ENCODE peak calls at places on chromosomes 7 and 10, in nine cellular contexts. I, W, V, Z, Y, H, U, C and P are unnamed samples.

GRCh38 chr10:44513592-44513991 is 128.7 kb upstream of the CXCL12 start:
- DNase-seq in I (no peak), W (no peak), V (no peak), Z (no peak), Y (peak), H (no peak), U (peak), C (no peak), P (no peak)

GRCh38 chr7:50140688-50141087 is 47.6 kb upstream of the ZPBP start:
- DNase-seq in I (no peak), W (no peak), V (no peak), Z (no peak), Y (no peak), H (no peak), U (no peak), C (no peak), P (no peak)

GRCh38 chr7:89023146-89023545 is 227.6 kb upstream of the TEX47 start:
- DNase-seq in I (no peak), W (no peak), V (peak), Z (no peak), Y (no peak), H (no peak), U (no peak), C (no peak), P (no peak)

GRCh38 chr7:79502151-79502550 is 48.7 kb upstream of the MAGI2 start:
- DNase-seq in I (no peak), W (no peak), V (no peak), Z (no peak), Y (no peak), H (no peak), U (no peak), C (no peak), P (no peak)

GRCh38 chr10:71735709-71736569 is 16.4 kb upstream of the C10orf105 start:
- DNase-seq in I (no peak), W (no peak), V (no peak), Z (no peak), Y (no peak), H (peak), U (no peak), C (peak), P (peak)

GRCh38 chr7:122310119-122311021 is 5.8 kb upstream of the FEZF1 start:
- DNase-seq in I (no peak), W (no peak), V (no peak), Z (peak), Y (peak), H (no peak), U (no peak), C (peak), P (no peak)

GRCh38 chr10:4663162-4663992 is 162.6 kb upstream of the AKR1E2 start:
- DNase-seq in I (peak), W (peak), V (peak), Z (peak), Y (peak), H (no peak), U (peak), C (peak), P (no peak)

GRCh38 chr10:52597189-52597863 is 175.3 kb downstream of the MBL2 start:
- DNase-seq in I (no peak), W (peak), V (no peak), Z (no peak), Y (peak), H (no peak), U (no peak), C (no peak), P (no peak)

GRCh38 chr7:30226593-30227268 is 57.7 kb upstream of the ZNRF2 start:
- DNase-seq in I (no peak), W (peak), V (no peak), Z (no peak), Y (no peak), H (no peak), U (no peak), C (no peak), P (no peak)

GRCh38 chr7:149874644-149875028 is 867 bp downstream of the ATP6V0E2 start:
- DNase-seq in I (no peak), W (no peak), V (no peak), Z (peak), Y (no peak), H (peak), U (no peak), C (no peak), P (no peak)
- H3K4me3 ChIP-seq in I (peak), W (peak), V (no peak), Z (no peak), Y (peak), H (peak), U (no peak), C (peak), P (peak)

DNA sequence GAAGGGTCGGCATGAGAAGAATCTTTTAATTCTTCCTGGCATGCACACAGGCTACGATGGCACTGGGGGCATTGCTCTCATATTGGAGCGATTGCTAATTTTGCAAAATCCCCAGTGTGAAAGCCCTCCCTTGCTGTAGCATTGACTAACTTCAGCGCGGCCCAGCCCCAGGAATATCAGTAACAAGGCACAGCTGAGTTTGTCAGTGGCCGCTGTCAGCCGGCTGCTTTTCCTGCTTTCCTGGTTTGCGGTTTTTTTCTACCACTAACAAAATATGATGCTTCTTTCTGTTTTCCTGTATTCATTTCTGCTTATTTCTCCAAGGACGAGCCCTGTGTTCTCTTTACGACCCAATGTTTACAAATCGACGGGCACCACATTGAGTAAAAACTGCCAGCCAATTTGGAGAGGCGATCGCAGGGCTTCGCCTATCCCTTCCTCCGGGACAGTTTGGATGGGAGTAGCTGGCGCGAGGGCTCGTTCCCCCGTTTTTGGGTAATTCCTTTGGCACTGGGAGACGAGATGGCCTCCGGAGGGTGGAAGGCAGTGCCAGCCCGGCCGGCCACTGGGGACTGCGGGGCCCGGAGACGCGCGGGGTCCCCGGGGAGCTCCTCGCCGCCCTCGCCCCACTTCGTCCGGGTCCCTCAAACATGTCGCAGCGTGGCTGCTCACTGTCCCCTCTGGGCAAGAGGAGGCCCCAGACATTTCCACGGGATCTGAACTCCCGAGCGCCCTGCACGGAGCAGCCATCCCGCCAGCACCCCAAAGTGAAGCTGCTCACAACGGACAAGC is 949 bp downstream of the ADARB2 start:
- DNase-seq in I (no peak), W (no peak), V (no peak), Z (no peak), Y (no peak), H (no peak), U (no peak), C (no peak), P (no peak)
- H3K4me3 ChIP-seq in I (peak), W (no peak), V (no peak), Z (no peak), Y (no peak), H (no peak), U (no peak), C (peak), P (no peak)

DNA sequence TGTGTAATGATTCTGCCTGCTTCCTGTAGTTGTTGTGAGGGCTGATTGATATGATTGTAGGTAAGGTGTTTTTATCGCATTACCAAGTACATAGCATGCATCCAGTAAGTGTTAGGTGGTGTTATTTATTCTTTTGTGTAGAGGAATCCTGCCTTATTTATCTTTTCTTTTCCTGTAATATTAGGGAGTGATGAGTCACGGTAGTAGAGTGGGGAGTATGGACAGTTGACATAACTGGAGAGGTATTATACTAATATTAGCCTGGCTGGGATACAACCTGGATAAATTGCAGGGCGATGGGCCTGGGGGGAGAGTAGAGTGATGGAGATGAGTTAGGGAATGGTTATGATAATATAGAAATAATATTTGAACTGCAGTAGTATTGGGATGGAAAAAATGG is 9.8 kb downstream of the SDK1 start:
- DNase-seq in I (no peak), W (no peak), V (no peak), Z (no peak), Y (no peak), H (no peak), U (no peak), C (no peak), P (no peak)
- H3K4me3 ChIP-seq in I (no peak), W (no peak), V (no peak), Z (no peak), Y (no peak), H (no peak), U (no peak), C (no peak), P (no peak)

DNA sequence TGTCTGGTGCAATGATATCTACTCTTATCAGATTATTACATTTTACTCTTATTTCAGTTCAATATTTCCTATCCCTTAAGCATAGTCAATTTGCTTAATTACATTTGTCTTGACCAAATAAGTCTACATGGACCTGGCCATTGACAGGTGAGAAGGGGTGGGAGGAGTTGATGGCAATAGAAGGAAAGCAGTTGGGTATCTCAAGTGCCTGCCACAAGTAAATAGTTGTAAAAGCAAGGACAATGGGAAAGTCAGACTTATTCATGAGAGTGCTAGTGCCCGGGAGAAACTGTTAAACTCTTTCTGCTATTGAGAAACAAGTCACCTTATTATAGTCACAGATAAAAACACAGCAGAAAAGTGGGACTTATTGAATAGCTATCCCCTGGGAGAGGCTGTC is 32.4 kb upstream of the HGF start:
- DNase-seq in I (no peak), W (no peak), V (no peak), Z (no peak), Y (no peak), H (no peak), U (no peak), C (no peak), P (no peak)
- H3K4me3 ChIP-seq in I (no peak), W (no peak), V (no peak), Z (no peak), Y (no peak), H (no peak), U (no peak), C (no peak), P (no peak)

DNA sequence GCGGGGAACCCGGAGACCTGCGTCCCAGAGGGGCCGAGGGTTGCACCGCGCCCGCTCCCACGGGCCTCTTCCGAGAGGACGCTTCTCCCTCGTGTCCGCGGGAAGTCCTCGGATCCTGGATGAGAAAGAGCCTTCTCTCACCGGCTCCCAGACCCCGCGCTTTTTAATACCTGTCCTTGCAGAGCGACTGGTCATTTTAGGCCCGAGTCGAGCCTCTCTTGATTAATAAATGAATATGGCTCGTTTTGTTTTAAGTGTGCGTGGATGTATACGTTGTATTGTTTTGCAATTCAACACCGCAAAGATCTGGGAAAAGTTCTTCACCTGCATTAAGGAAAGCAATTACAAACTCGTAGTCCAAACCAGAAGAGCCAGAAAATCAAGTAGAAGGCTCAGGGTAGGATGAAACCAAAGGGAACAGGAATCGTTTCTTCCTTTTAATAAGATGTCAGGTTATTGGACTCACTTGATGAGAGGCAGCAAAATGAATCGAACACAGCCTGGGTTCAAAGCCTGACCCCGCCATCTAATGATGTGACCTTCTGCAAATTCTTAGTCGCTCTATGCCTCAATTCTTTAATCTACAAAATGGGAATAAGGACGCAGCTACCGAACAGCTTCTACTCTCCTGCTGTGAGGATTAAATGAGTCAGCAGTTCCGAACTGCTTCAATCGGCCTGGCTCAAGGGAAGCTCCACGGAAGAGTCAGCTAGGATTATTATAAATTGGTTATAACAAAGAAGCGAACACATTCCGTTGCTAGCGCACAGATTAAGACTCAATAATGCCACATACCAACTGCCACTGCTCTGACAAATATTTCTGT is 277.8 kb upstream of the NEBL start:
- DNase-seq in I (no peak), W (no peak), V (no peak), Z (no peak), Y (no peak), H (no peak), U (no peak), C (no peak), P (no peak)
- H3K4me3 ChIP-seq in I (peak), W (peak), V (no peak), Z (peak), Y (peak), H (peak), U (no peak), C (no peak), P (no peak)

GRCh38 chr10:128487517-128487916 is 361.3 kb upstream of the MKI67 start:
- DNase-seq in I (no peak), W (no peak), V (no peak), Z (no peak), Y (no peak), H (no peak), U (no peak), C (no peak), P (no peak)
- H3K4me3 ChIP-seq in I (no peak), W (no peak), V (no peak), Z (no peak), Y (no peak), H (no peak), U (no peak), C (no peak), P (no peak)

DNA sequence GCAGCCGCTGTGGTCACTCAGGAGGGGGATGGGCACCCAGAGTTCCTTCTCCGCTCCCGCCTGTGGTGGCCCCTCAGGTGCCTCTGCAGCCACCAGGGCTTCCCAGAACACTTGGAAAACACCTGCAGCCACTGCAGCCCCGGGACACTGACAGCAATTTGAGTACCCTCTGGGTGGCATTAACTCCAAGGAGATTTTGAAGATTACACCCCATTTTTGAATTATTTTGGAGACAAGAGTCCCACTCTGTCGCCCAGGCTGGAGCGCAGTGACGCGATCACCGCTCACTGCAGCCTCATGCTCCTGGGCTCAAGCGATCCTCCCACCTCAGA is 32.2 kb downstream of the IL15RA start:
- DNase-seq in I (no peak), W (no peak), V (peak), Z (no peak), Y (no peak), H (no peak), U (no peak), C (no peak), P (no peak)
- H3K4me3 ChIP-seq in I (no peak), W (no peak), V (peak), Z (no peak), Y (peak), H (peak), U (no peak), C (no peak), P (no peak)

GRCh38 chr10:60006046-60006445 is 99.7 kb upstream of the CCDC6 start:
- DNase-seq in I (no peak), W (no peak), V (no peak), Z (no peak), Y (no peak), H (no peak), U (no peak), C (peak), P (no peak)
- H3K4me3 ChIP-seq in I (no peak), W (no peak), V (no peak), Z (no peak), Y (no peak), H (no peak), U (no peak), C (no peak), P (no peak)

GRCh38 chr10:11330383-11331020 is 280.9 kb downstream of the USP6NL start:
- DNase-seq in I (no peak), W (no peak), V (peak), Z (no peak), Y (peak), H (no peak), U (no peak), C (no peak), P (no peak)
- H3K4me3 ChIP-seq in I (no peak), W (no peak), V (no peak), Z (no peak), Y (no peak), H (no peak), U (no peak), C (no peak), P (no peak)

DNA sequence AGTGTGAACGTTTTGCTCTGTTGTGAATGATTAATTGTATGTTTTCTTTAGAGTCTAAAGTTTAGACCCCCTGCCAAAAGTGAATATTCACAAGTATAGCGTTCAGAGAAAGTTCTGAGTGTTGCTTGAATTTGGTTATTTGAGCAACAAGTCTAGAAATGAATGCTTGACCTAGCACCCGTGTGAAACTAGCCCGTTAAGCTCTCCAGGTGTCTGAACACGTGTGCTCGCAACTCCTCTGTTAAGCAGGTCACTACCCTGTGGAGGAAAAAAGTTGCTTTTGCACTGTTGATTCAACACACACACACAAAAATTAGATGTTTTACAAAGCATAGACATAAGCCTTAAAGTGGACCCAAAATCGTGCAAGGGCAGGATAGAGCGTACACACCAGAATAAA is 78.6 kb upstream of the SAMD8 start:
- DNase-seq in I (no peak), W (no peak), V (no peak), Z (peak), Y (no peak), H (no peak), U (no peak), C (peak), P (no peak)
- H3K4me3 ChIP-seq in I (no peak), W (no peak), V (no peak), Z (no peak), Y (no peak), H (no peak), U (no peak), C (no peak), P (no peak)